ENCODE peak calls at places on chromosomes 12 and 14, in five cellular contexts. Q is naive thymus-derived CD4-positive, alpha-beta T cell; L is bronchial epithelial cell; D is astrocyte of the spinal cord; C is cardiac fibroblast. A is an unnamed sample.

GRCh38 chr12:9334026-9334692 is 126.0 kb upstream of the PZP start:
- DNase-seq in Q (no peak), L (peak), C (no peak), D (peak), A (no peak)

GRCh38 chr12:109767456-109767855 is 53.8 kb downstream of the FAM222A start:
- DNase-seq in Q (no peak), C (no peak), D (no peak), L (no peak), A (no peak)

GRCh38 chr12:110355080-110355479 is 48.4 kb downstream of the ANAPC7 start:
- DNase-seq in C (no peak), L (peak), D (no peak), Q (peak), A (peak)

GRCh38 chr12:48388430-48388829 is 37.7 kb upstream of the ZNF641 start:
- DNase-seq in L (peak), C (peak), D (peak), Q (no peak), A (no peak)

GRCh38 chr12:113048716-113049127 is 7.8 kb upstream of the DTX1 start:
- DNase-seq in D (peak), C (peak), L (peak), Q (peak), A (peak)

GRCh38 chr12:116222358-116222757 is 55.1 kb downstream of the MED13L start:
- DNase-seq in L (peak), C (peak), Q (no peak), D (peak), A (peak)

GRCh38 chr14:103727313-103728000 is 11.8 kb downstream of the ZFYVE21 start:
- DNase-seq in L (no peak), D (no peak), Q (no peak), C (no peak), A (no peak)

GRCh38 chr12:63822352-63822751 is 22.1 kb upstream of the SRGAP1 start:
- DNase-seq in C (peak), D (peak), L (peak), Q (no peak), A (no peak)

GRCh38 chr12:62656576-62657362 is 190.1 kb downstream of the MON2 start:
- DNase-seq in D (no peak), L (no peak), C (no peak), Q (no peak), A (no peak)

GRCh38 chr12:54258286-54258685 is 21.6 kb downstream of the CBX5 start:
- DNase-seq in C (peak), Q (no peak), L (no peak), D (peak), A (peak)

GRCh38 chr12:49869816-49870500 is 27.1 kb upstream of the BCDIN3D start:
- DNase-seq in C (no peak), D (no peak), Q (no peak), L (no peak), A (no peak)

GRCh38 chr14:64298773-64299172 is 4.6 kb upstream of the ESR2 start:
- DNase-seq in C (peak), L (no peak), D (no peak), Q (no peak), A (no peak)

GRCh38 chr12:79844693-79845092 is 90.2 kb downstream of the PPP1R12A start:
- DNase-seq in Q (no peak), C (peak), L (peak), D (peak), A (no peak)

GRCh38 chr12:124021025-124021406 is 48.0 kb downstream of the ZNF664 start:
- DNase-seq in Q (no peak), C (no peak), D (no peak), L (no peak), A (no peak)

GRCh38 chr14:99415496-99416281 is 65.0 kb downstream of the SETD3 start:
- DNase-seq in L (peak), Q (peak), C (peak), D (peak), A (peak)

GRCh38 chr12:54749191-54749818 is 101.1 kb upstream of the DCD start:
- DNase-seq in C (peak), D (peak), Q (peak), L (peak), A (peak)

GRCh38 chr12:12585115-12585862 is 22.6 kb upstream of the DUSP16 start:
- DNase-seq in D (no peak), Q (no peak), L (peak), C (peak), A (no peak)

GRCh38 chr14:55389330-55389729 is 22.3 kb downstream of the ATG14 start:
- DNase-seq in D (peak), C (no peak), Q (no peak), L (no peak), A (no peak)

GRCh38 chr12:51959211-51959610 is 7.7 kb downstream of the ACVR1B start:
- DNase-seq in Q (no peak), C (peak), L (no peak), D (no peak), A (no peak)

GRCh38 chr12:25958254-25959068 is at the start of gene RASSF8:
- DNase-seq in D (peak), C (peak), Q (peak), L (peak), A (peak)

GRCh38 chr14:89957791-89958190 is 2.1 kb downstream of the TDP1 start:
- DNase-seq in Q (no peak), D (no peak), C (no peak), L (no peak), A (no peak)

GRCh38 chr12:132282950-132283771 is 46.2 kb downstream of the GALNT9 start:
- DNase-seq in D (no peak), Q (peak), C (no peak), L (no peak), A (no peak)

GRCh38 chr12:98446060-98446459 is 69.3 kb upstream of the TMPO start:
- DNase-seq in C (no peak), L (no peak), Q (no peak), D (no peak), A (no peak)

GRCh38 chr14:105852378-105853088 is 326.1 kb downstream of the TMEM121 start:
- DNase-seq in L (no peak), C (no peak), Q (no peak), D (no peak), A (no peak)

GRCh38 chr14:105854600-105855245 is 328.3 kb downstream of the TMEM121 start:
- DNase-seq in Q (no peak), C (no peak), D (no peak), L (no peak), A (no peak)

GRCh38 chr14:105853907-105854599 is 327.7 kb downstream of the TMEM121 start:
- DNase-seq in D (no peak), C (no peak), Q (no peak), L (no peak), A (no peak)

GRCh38 chr14:105851716-105852377 is 325.5 kb downstream of the TMEM121 start:
- DNase-seq in L (no peak), Q (no peak), D (no peak), C (no peak), A (no peak)

GRCh38 chr14:105853089-105853906 is 326.9 kb downstream of the TMEM121 start:
- DNase-seq in C (no peak), L (no peak), Q (no peak), D (no peak), A (no peak)
- H3K4me3 ChIP-seq in C (no peak), L (no peak), Q (no peak), D (no peak), A (no peak)

GRCh38 chr14:100569734-100570251 is 17.4 kb downstream of the BEGAIN start:
- DNase-seq in L (no peak), D (no peak), C (no peak), Q (no peak), A (no peak)

GRCh38 chr14:100567877-100568163 is 19.4 kb downstream of the BEGAIN start:
- DNase-seq in D (no peak), C (no peak), Q (no peak), L (no peak), A (no peak)

GRCh38 chr14:100568164-100568997 is 18.8 kb downstream of the BEGAIN start:
- DNase-seq in D (no peak), Q (no peak), L (no peak), C (no peak), A (no peak)

GRCh38 chr14:100570726-100571454 is 16.3 kb downstream of the BEGAIN start:
- DNase-seq in L (no peak), D (no peak), Q (no peak), C (no peak), A (no peak)

GRCh38 chr14:100568998-100569733 is 18.1 kb downstream of the BEGAIN start:
- DNase-seq in C (no peak), L (no peak), Q (no peak), D (no peak), A (no peak)
- H3K4me3 ChIP-seq in C (peak), L (no peak), Q (no peak), D (peak), A (no peak)

GRCh38 chr12:111580119-111580425 is 19.0 kb downstream of the ATXN2 start:
- DNase-seq in C (no peak), D (no peak), L (no peak), Q (no peak), A (no peak)
- H3K4me3 ChIP-seq in C (no peak), D (no peak), L (no peak), Q (no peak), A (no peak)

GRCh38 chr14:23041729-23042128 is 283 bp upstream of the PSMB11 start:
- DNase-seq in D (no peak), L (no peak), C (no peak), Q (no peak), A (no peak)
- H3K4me3 ChIP-seq in D (no peak), L (no peak), C (no peak), Q (no peak), A (no peak)

DNA sequence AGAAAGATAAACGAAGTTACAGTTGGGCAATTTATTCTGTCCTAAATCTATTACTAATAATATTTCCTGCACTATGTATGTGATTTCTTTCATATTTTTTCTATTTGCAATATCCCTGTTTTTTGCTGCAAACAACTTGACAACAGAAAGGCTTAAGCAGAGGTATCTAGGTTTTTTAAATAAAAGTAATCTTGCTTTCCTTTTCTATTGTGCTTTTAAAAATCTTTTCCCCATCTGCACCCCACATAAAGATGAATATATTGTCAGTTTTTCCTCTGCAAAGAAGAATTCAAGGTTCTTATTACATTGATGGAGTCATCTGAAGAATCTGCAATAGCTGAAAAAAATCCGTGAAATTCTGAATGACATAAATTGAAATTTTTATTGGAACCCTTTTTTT is 502 bp upstream of the RALGAPA1 start:
- DNase-seq in Q (no peak), L (no peak), D (no peak), C (no peak), A (no peak)
- H3K4me3 ChIP-seq in Q (peak), L (no peak), D (no peak), C (peak), A (peak)

A was measured in A673.